ENCODE peak calls at places on chromosomes 2 and 18, in six cellular contexts. One of them, this sample, is unnamed.
A peak's percentile ranks its signal among the peaks of the same experiment; 100 is the strongest.

GRCh38 chr2:138507267-138507666 is 5.7 kb downstream of the SPOPL start:
- DNase-seq in cerebellar cortex: no peak
- DNase-seq in AG09319: no peak
- DNase-seq in naive thymus-derived CD8-positive, alpha-beta T cell: no peak
- DNase-seq in HEK293T: no peak
- DNase-seq in sigmoid colon: no peak
- DNase-seq in this sample: no peak

GRCh38 chr2:60555066-60555793 is 1.8 kb upstream of the BCL11A start:
- DNase-seq in cerebellar cortex: peak; percentile 19
- DNase-seq in AG09319: no peak
- DNase-seq in naive thymus-derived CD8-positive, alpha-beta T cell: peak; percentile 74
- DNase-seq in HEK293T: no peak
- DNase-seq in sigmoid colon: peak; percentile 83
- DNase-seq in this sample: no peak

GRCh38 chr2:12087671-12088380 is 341.4 kb downstream of the LPIN1 start:
- DNase-seq in cerebellar cortex: no peak
- DNase-seq in AG09319: no peak
- DNase-seq in naive thymus-derived CD8-positive, alpha-beta T cell: no peak
- DNase-seq in HEK293T: no peak
- DNase-seq in sigmoid colon: no peak
- DNase-seq in this sample: no peak

GRCh38 chr2:455913-456312 is 168.0 kb upstream of the ALKAL2 start:
- DNase-seq in cerebellar cortex: no peak
- DNase-seq in AG09319: no peak
- DNase-seq in naive thymus-derived CD8-positive, alpha-beta T cell: no peak
- DNase-seq in HEK293T: no peak
- DNase-seq in sigmoid colon: no peak
- DNase-seq in this sample: no peak

GRCh38 chr18:72470391-72470790 is 73.8 kb downstream of the CBLN2 start:
- DNase-seq in cerebellar cortex: no peak
- DNase-seq in AG09319: no peak
- DNase-seq in naive thymus-derived CD8-positive, alpha-beta T cell: no peak
- DNase-seq in HEK293T: no peak
- DNase-seq in sigmoid colon: no peak
- DNase-seq in this sample: no peak

GRCh38 chr2:180004731-180005130 is 2.4 kb downstream of the CWC22 start:
- DNase-seq in cerebellar cortex: no peak
- DNase-seq in AG09319: no peak
- DNase-seq in naive thymus-derived CD8-positive, alpha-beta T cell: no peak
- DNase-seq in HEK293T: no peak
- DNase-seq in sigmoid colon: no peak
- DNase-seq in this sample: no peak

GRCh38 chr2:45119855-45120254 is 110.6 kb upstream of the SIX2 start:
- DNase-seq in cerebellar cortex: no peak
- DNase-seq in AG09319: peak; percentile 58
- DNase-seq in naive thymus-derived CD8-positive, alpha-beta T cell: no peak
- DNase-seq in HEK293T: no peak
- DNase-seq in sigmoid colon: no peak
- DNase-seq in this sample: no peak

GRCh38 chr18:77084757-77085035 is 47.9 kb downstream of the MBP start:
- DNase-seq in cerebellar cortex: no peak
- DNase-seq in AG09319: no peak
- DNase-seq in naive thymus-derived CD8-positive, alpha-beta T cell: no peak
- DNase-seq in HEK293T: no peak
- DNase-seq in sigmoid colon: no peak
- DNase-seq in this sample: no peak

GRCh38 chr18:5977022-5977421 is 81.7 kb upstream of the TMEM200C start:
- DNase-seq in cerebellar cortex: no peak
- DNase-seq in AG09319: no peak
- DNase-seq in naive thymus-derived CD8-positive, alpha-beta T cell: no peak
- DNase-seq in HEK293T: no peak
- DNase-seq in sigmoid colon: no peak
- DNase-seq in this sample: no peak

GRCh38 chr2:223383315-223383714 is 218.8 kb downstream of the SCG2 start:
- DNase-seq in cerebellar cortex: no peak
- DNase-seq in AG09319: peak; percentile 7
- DNase-seq in naive thymus-derived CD8-positive, alpha-beta T cell: no peak
- DNase-seq in HEK293T: no peak
- DNase-seq in sigmoid colon: no peak
- DNase-seq in this sample: no peak

GRCh38 chr2:236159778-236160170 is 8.4 kb downstream of the GBX2 start:
- DNase-seq in cerebellar cortex: no peak
- DNase-seq in AG09319: no peak
- DNase-seq in naive thymus-derived CD8-positive, alpha-beta T cell: no peak
- DNase-seq in HEK293T: no peak
- DNase-seq in sigmoid colon: peak; percentile 53
- DNase-seq in this sample: no peak

GRCh38 chr2:43102366-43103092 is 123.9 kb downstream of the ZFP36L2 start:
- DNase-seq in cerebellar cortex: no peak
- DNase-seq in AG09319: no peak
- DNase-seq in naive thymus-derived CD8-positive, alpha-beta T cell: no peak
- DNase-seq in HEK293T: no peak
- DNase-seq in sigmoid colon: peak; percentile 82
- DNase-seq in this sample: no peak

GRCh38 chr2:241228081-241228859 is 39.8 kb downstream of the ANO7 start:
- DNase-seq in cerebellar cortex: no peak
- DNase-seq in AG09319: no peak
- DNase-seq in naive thymus-derived CD8-positive, alpha-beta T cell: no peak
- DNase-seq in HEK293T: no peak
- DNase-seq in sigmoid colon: no peak
- DNase-seq in this sample: no peak

GRCh38 chr2:216557820-216558219 is 59.2 kb downstream of the RPL37A start:
- DNase-seq in cerebellar cortex: no peak
- DNase-seq in AG09319: no peak
- DNase-seq in naive thymus-derived CD8-positive, alpha-beta T cell: no peak
- DNase-seq in HEK293T: no peak
- DNase-seq in sigmoid colon: no peak
- DNase-seq in this sample: no peak

GRCh38 chr2:58215429-58215828 is 25.7 kb downstream of the FANCL start:
- DNase-seq in cerebellar cortex: no peak
- DNase-seq in AG09319: no peak
- DNase-seq in naive thymus-derived CD8-positive, alpha-beta T cell: no peak
- DNase-seq in HEK293T: no peak
- DNase-seq in sigmoid colon: no peak
- DNase-seq in this sample: no peak

GRCh38 chr2:232385660-232386489 is 7.3 kb downstream of the ALPP start:
- DNase-seq in cerebellar cortex: peak; percentile 71
- DNase-seq in AG09319: peak; percentile 18
- DNase-seq in naive thymus-derived CD8-positive, alpha-beta T cell: no peak
- DNase-seq in HEK293T: no peak
- DNase-seq in sigmoid colon: no peak
- DNase-seq in this sample: no peak

GRCh38 chr2:70477473-70477872 is 76.2 kb downstream of the TGFA start:
- DNase-seq in cerebellar cortex: no peak
- DNase-seq in AG09319: no peak
- DNase-seq in naive thymus-derived CD8-positive, alpha-beta T cell: no peak
- DNase-seq in HEK293T: no peak
- DNase-seq in sigmoid colon: no peak
- DNase-seq in this sample: no peak

GRCh38 chr2:43169091-43169936 is 57.1 kb downstream of the ZFP36L2 start:
- DNase-seq in cerebellar cortex: no peak
- DNase-seq in AG09319: no peak
- DNase-seq in naive thymus-derived CD8-positive, alpha-beta T cell: peak; percentile 44
- DNase-seq in HEK293T: no peak
- DNase-seq in sigmoid colon: no peak
- DNase-seq in this sample: no peak

GRCh38 chr2:66853585-66853984 is 418.7 kb downstream of the MEIS1 start:
- DNase-seq in cerebellar cortex: no peak
- DNase-seq in AG09319: no peak
- DNase-seq in naive thymus-derived CD8-positive, alpha-beta T cell: no peak
- DNase-seq in HEK293T: no peak
- DNase-seq in sigmoid colon: peak; percentile 94
- DNase-seq in this sample: no peak

GRCh38 chr18:77068321-77068841 is 64.2 kb downstream of the MBP start:
- DNase-seq in cerebellar cortex: no peak
- DNase-seq in AG09319: no peak
- DNase-seq in naive thymus-derived CD8-positive, alpha-beta T cell: peak; percentile 64
- DNase-seq in HEK293T: no peak
- DNase-seq in sigmoid colon: no peak
- DNase-seq in this sample: no peak

GRCh38 chr2:239436669-239437325 is 36.0 kb upstream of the HDAC4 start:
- DNase-seq in cerebellar cortex: no peak
- DNase-seq in AG09319: no peak
- DNase-seq in naive thymus-derived CD8-positive, alpha-beta T cell: no peak
- DNase-seq in HEK293T: no peak
- DNase-seq in sigmoid colon: no peak
- DNase-seq in this sample: no peak

GRCh38 chr2:95314964-95315611 is 17.9 kb downstream of the KCNIP3 start:
- DNase-seq in cerebellar cortex: peak; percentile 30
- DNase-seq in AG09319: no peak
- DNase-seq in naive thymus-derived CD8-positive, alpha-beta T cell: no peak
- DNase-seq in HEK293T: peak; percentile 51
- DNase-seq in sigmoid colon: no peak
- DNase-seq in this sample: no peak

GRCh38 chr18:389658-390357 is 110.7 kb downstream of the COLEC12 start:
- DNase-seq in cerebellar cortex: no peak
- DNase-seq in AG09319: no peak
- DNase-seq in naive thymus-derived CD8-positive, alpha-beta T cell: no peak
- DNase-seq in HEK293T: no peak
- DNase-seq in sigmoid colon: no peak
- DNase-seq in this sample: no peak

GRCh38 chr2:237597680-237598145 is 7.2 kb upstream of the RAB17 start:
- DNase-seq in cerebellar cortex: no peak
- DNase-seq in AG09319: no peak
- DNase-seq in naive thymus-derived CD8-positive, alpha-beta T cell: no peak
- DNase-seq in HEK293T: no peak
- DNase-seq in sigmoid colon: peak; percentile 50
- DNase-seq in this sample: peak; percentile 30

GRCh38 chr2:224398289-224398688 is 3.6 kb downstream of the FAM124B start:
- DNase-seq in cerebellar cortex: no peak
- DNase-seq in AG09319: no peak
- DNase-seq in naive thymus-derived CD8-positive, alpha-beta T cell: no peak
- DNase-seq in HEK293T: no peak
- DNase-seq in sigmoid colon: no peak
- DNase-seq in this sample: no peak

GRCh38 chr2:82198809-82199492 is 1894.4 kb upstream of the LRRTM1 start:
- DNase-seq in cerebellar cortex: no peak
- DNase-seq in AG09319: no peak
- DNase-seq in naive thymus-derived CD8-positive, alpha-beta T cell: no peak
- DNase-seq in HEK293T: no peak
- DNase-seq in sigmoid colon: no peak
- DNase-seq in this sample: no peak

GRCh38 chr2:84779781-84780180 is 101.1 kb downstream of the TRABD2A start:
- DNase-seq in cerebellar cortex: no peak
- DNase-seq in AG09319: no peak
- DNase-seq in naive thymus-derived CD8-positive, alpha-beta T cell: no peak
- DNase-seq in HEK293T: no peak
- DNase-seq in sigmoid colon: no peak
- DNase-seq in this sample: no peak

GRCh38 chr2:241775223-241776177 is 1.1 kb upstream of the GAL3ST2 start:
- DNase-seq in cerebellar cortex: no peak
- DNase-seq in AG09319: no peak
- DNase-seq in naive thymus-derived CD8-positive, alpha-beta T cell: no peak
- DNase-seq in HEK293T: no peak
- DNase-seq in sigmoid colon: peak; percentile 57
- DNase-seq in this sample: peak; percentile 44

GRCh38 chr2:94871226-94872087 is at the start of gene TEKT4:
- DNase-seq in cerebellar cortex: no peak
- DNase-seq in AG09319: no peak
- DNase-seq in naive thymus-derived CD8-positive, alpha-beta T cell: no peak
- DNase-seq in HEK293T: no peak
- DNase-seq in sigmoid colon: no peak
- DNase-seq in this sample: no peak

GRCh38 chr18:79393181-79393598 is 2.5 kb upstream of the NFATC1 start:
- DNase-seq in cerebellar cortex: no peak
- DNase-seq in AG09319: no peak
- DNase-seq in naive thymus-derived CD8-positive, alpha-beta T cell: peak; percentile 42
- DNase-seq in HEK293T: no peak
- DNase-seq in sigmoid colon: peak; percentile 76
- DNase-seq in this sample: peak; percentile 73

GRCh38 chr18:10261315-10262276 is 192.8 kb upstream of the APCDD1 start:
- DNase-seq in cerebellar cortex: no peak
- DNase-seq in AG09319: no peak
- DNase-seq in naive thymus-derived CD8-positive, alpha-beta T cell: no peak
- DNase-seq in HEK293T: no peak
- DNase-seq in sigmoid colon: no peak
- DNase-seq in this sample: no peak

This sample was measured in sciatic nerve.